ENCODE peak calls at places on chromosome 1, in four cellular contexts. Q is endodermal cell, W is BE2C, Z is Panc1. O is an unnamed sample. For H3K4me1, the result is how much of the 10 kb centered on the place peaks cover.

GRCh38 chr1:155872527-155872926 is 13.2 kb downstream of the SYT11 start:
- DNase-seq in Q (no peak), W (no peak), Z (no peak), O (no peak)

GRCh38 chr1:227273557-227273956 is 44.7 kb downstream of the CDC42BPA start:
- DNase-seq in Q (peak), W (no peak), Z (no peak), O (no peak)

GRCh38 chr1:25700626-25701025 is 84.0 kb downstream of the MAN1C1 start:
- DNase-seq in Q (peak), W (peak), Z (no peak), O (no peak)

GRCh38 chr1:27361553-27361952 is 5.2 kb downstream of the MAP3K6 start:
- DNase-seq in Q (no peak), W (no peak), Z (no peak), O (no peak)

GRCh38 chr1:48495166-48495565 is 23.2 kb upstream of the SPATA6 start:
- DNase-seq in Q (no peak), W (no peak), Z (no peak), O (no peak)

GRCh38 chr1:183470147-183470960 is 1.9 kb upstream of the SMG7 start:
- DNase-seq in Q (peak), W (peak), Z (peak), O (peak)

GRCh38 chr1:147736847-147737246 is 23.6 kb downstream of the GJA5 start:
- DNase-seq in Q (no peak), W (no peak), Z (no peak), O (no peak)

GRCh38 chr1:180927348-180927747 is 14.7 kb downstream of the KIAA1614 start:
- DNase-seq in Q (no peak), W (peak), Z (no peak), O (no peak)

GRCh38 chr1:47024138-47024856 is 828 bp downstream of the CYP4X1 start:
- DNase-seq in Q (no peak), W (no peak), Z (no peak), O (no peak)

GRCh38 chr1:235290740-235291502 is 37.1 kb downstream of the ARID4B start:
- DNase-seq in Q (no peak), W (no peak), Z (no peak), O (no peak)

GRCh38 chr1:215264649-215265048 is 182.1 kb downstream of the KCNK2 start:
- DNase-seq in Q (no peak), W (no peak), Z (no peak), O (no peak)

GRCh38 chr1:215262106-215262505 is 179.6 kb downstream of the KCNK2 start:
- DNase-seq in Q (no peak), W (no peak), Z (no peak), O (no peak)

GRCh38 chr1:215267495-215267894 is 185.0 kb downstream of the KCNK2 start:
- DNase-seq in Q (no peak), W (no peak), Z (no peak), O (no peak)

GRCh38 chr1:215260711-215261110 is 178.2 kb downstream of the KCNK2 start:
- DNase-seq in Q (peak), W (no peak), Z (no peak), O (no peak)

DNA sequence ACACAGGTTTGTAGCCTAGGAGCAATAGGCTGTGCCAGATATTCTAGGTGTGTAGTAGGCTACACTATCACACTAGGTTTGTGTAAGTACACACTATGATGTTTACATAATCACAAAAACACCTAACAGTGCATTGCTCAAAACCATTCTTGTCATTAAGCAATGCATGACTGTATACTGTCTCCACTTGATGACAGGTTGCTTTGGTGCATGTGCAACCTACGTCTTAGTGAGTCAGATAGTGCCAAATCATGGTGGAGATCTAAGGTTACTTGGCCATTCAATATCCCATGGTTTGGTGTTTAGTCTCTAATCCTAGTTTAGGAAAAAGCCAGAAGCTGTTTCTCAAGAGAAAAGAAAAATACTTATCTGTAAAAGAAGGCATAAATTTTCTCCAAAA is 181.1 kb downstream of the KCNK2 start:
- DNase-seq in Q (no peak), W (no peak), Z (no peak), O (no peak)
- TF ChIP-seq CTCF in Q (no peak), W (no peak), Z (no peak), O (no peak)

GRCh38 chr1:22525646-22526045 is 37.6 kb upstream of the EPHA8 start:
- DNase-seq in Q (no peak), W (no peak), Z (no peak), O (no peak)
- H3K4me1 ChIP-seq in Q (under half), W (under half), Z (under half), O (under half)

GRCh38 chr1:36528361-36529349 is 45.9 kb upstream of the CSF3R start:
- DNase-seq in Q (peak), W (no peak), Z (no peak), O (no peak)
- TF ChIP-seq CTCF in Q (peak), W (no peak), Z (no peak), O (no peak)

GRCh38 chr1:11285883-11286734 is 13.1 kb downstream of the UBIAD1 start:
- DNase-seq in Q (no peak), W (no peak), Z (no peak), O (no peak)

GRCh38 chr1:11283148-11283547 is 10.2 kb downstream of the UBIAD1 start:
- DNase-seq in Q (no peak), W (no peak), Z (no peak), O (no peak)

GRCh38 chr1:11286735-11287410 is 13.9 kb downstream of the UBIAD1 start:
- DNase-seq in Q (no peak), W (no peak), Z (no peak), O (no peak)

GRCh38 chr1:11281518-11282331 is 8.7 kb downstream of the UBIAD1 start:
- DNase-seq in Q (no peak), W (no peak), Z (no peak), O (no peak)

DNA sequence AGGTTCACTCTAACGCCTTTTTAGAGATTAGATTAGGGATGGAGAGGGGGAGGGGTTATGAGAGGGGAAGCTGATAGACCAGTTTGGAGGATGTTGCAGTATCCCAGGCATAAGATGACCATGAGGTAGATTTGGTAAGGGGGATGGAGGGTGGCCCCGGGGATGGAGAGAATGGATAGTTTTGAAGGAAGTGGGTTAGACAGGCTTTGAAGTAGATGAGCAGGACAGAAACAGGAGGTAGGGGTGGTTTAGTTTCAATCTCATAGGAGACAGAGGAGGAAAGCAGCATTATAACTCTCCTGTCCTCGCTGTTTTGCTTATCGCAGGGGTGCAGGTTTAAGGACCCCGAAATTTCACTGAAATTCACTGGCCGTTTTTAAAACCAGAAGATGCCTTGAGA is 11.8 kb downstream of the UBIAD1 start:
- DNase-seq in Q (no peak), W (no peak), Z (no peak), O (no peak)
- H3K4me1 ChIP-seq in Q (under half), W (under half), Z (under half), O (under half)

GRCh38 chr1:59638172-59638800 is 176.5 kb upstream of the HOOK1 start:
- DNase-seq in Q (peak), W (no peak), Z (no peak), O (no peak)
- TF ChIP-seq CTCF in Q (no peak), W (no peak), Z (no peak), O (no peak)

DNA sequence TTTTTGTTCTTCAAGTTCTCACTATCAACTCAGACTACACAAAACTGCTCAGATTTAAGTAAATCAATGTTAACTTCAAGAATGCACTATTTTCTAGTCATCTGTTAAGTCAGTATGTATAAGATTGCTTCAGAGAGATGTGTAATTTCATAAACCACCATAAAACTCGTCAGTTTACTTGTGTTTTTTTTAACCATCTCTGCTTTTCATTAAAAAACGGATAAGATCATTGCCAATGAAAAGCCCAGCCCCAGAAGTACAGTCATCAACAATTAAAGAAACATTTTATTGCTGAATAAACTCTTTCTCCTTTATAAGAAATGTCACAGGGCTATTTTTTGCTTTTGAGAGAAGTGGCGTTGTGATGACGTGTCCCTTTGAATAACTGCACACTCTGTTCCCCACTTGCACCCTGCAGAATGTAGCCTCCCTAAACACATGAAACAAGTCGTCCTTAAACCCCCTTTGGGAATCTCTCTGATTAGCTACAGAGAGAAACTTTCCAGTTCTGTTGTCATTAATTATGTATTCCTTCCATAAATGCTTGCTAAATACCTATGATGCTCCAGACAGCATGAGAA is 202.7 kb upstream of the FOXD3 start:
- DNase-seq in Q (no peak), W (no peak), Z (no peak), O (no peak)
- H3K4me1 ChIP-seq in Q (under half), W (under half), Z (under half), O (under half)

O was measured in RWPE2.